ENCODE peak calls at places on chromosomes 5 and 9, in nine cellular contexts. L, J, U, W, P, G, N, T and Y are unnamed samples.

GRCh38 chr9:105887679-105888078 is 193.3 kb downstream of the TMEM38B start:
- DNase-seq in W (no peak), T (no peak), N (no peak), G (no peak), J (no peak), U (no peak), L (no peak), P (no peak), Y (no peak)

GRCh38 chr9:121698627-121699270 is 47.3 kb downstream of the DAB2IP start:
- DNase-seq in J (no peak), G (no peak), P (no peak), W (no peak), U (no peak), N (no peak), L (no peak), T (no peak), Y (no peak)

GRCh38 chr9:81035171-81035570 is 654.2 kb downstream of the TLE1 start:
- DNase-seq in L (no peak), P (no peak), W (no peak), J (no peak), U (no peak), T (no peak), N (no peak), G (no peak), Y (no peak)

GRCh38 chr5:16673241-16673998 is 56.6 kb upstream of the RETREG1 start:
- DNase-seq in U (peak), G (no peak), W (no peak), N (no peak), J (no peak), P (peak), L (peak), T (peak), Y (no peak)

GRCh38 chr5:144467795-144468194 is 297.1 kb downstream of the KCTD16 start:
- DNase-seq in L (no peak), G (no peak), P (no peak), U (no peak), N (no peak), J (no peak), W (peak), T (no peak), Y (peak)

GRCh38 chr5:1312993-1313833 is 18.3 kb upstream of the TERT start:
- DNase-seq in N (no peak), L (no peak), T (peak), J (peak), U (no peak), W (no peak), P (no peak), G (no peak), Y (no peak)

GRCh38 chr5:173612948-173613347 is 3.5 kb downstream of the BOD1 start:
- DNase-seq in P (no peak), T (no peak), N (no peak), U (no peak), W (no peak), G (no peak), J (no peak), L (no peak), Y (no peak)

GRCh38 chr5:135392256-135392655 is 6.8 kb downstream of the MACROH2A1 start:
- DNase-seq in J (no peak), N (no peak), P (no peak), U (no peak), G (no peak), W (no peak), L (no peak), T (no peak), Y (no peak)

GRCh38 chr9:117927354-117927753 is 223.2 kb downstream of the TLR4 start:
- DNase-seq in N (no peak), T (no peak), P (no peak), L (no peak), G (no peak), J (no peak), U (no peak), W (no peak), Y (no peak)

GRCh38 chr9:93255994-93256877 is 72.3 kb downstream of the WNK2 start:
- DNase-seq in J (no peak), L (no peak), W (no peak), P (peak), T (peak), N (no peak), G (no peak), U (no peak), Y (no peak)

GRCh38 chr5:35938518-35939227 is at the start of gene CAPSL:
- DNase-seq in N (no peak), W (no peak), T (no peak), U (peak), L (no peak), J (no peak), P (no peak), G (no peak), Y (peak)

GRCh38 chr5:179054036-179054785 is 6.0 kb upstream of the ZNF354C start:
- DNase-seq in U (no peak), P (no peak), G (no peak), L (no peak), T (no peak), W (no peak), N (no peak), J (no peak), Y (no peak)

GRCh38 chr9:116484483-116484776 is 202.7 kb upstream of the TRIM32 start:
- DNase-seq in T (no peak), G (no peak), N (no peak), W (no peak), J (no peak), L (no peak), U (no peak), P (no peak), Y (no peak)

GRCh38 chr5:31809037-31809910 is 170.3 kb downstream of the PDZD2 start:
- DNase-seq in T (no peak), N (peak), U (peak), J (no peak), P (peak), G (peak), L (no peak), W (peak), Y (peak)

GRCh38 chr5:3351581-3352442 is 243.8 kb upstream of the IRX1 start:
- DNase-seq in P (no peak), L (no peak), U (no peak), G (no peak), T (no peak), N (no peak), J (no peak), W (no peak), Y (no peak)

GRCh38 chr9:80873861-80874260 is 815.5 kb downstream of the TLE1 start:
- DNase-seq in W (no peak), T (no peak), G (no peak), N (no peak), P (no peak), L (no peak), U (no peak), J (no peak), Y (no peak)

GRCh38 chr5:172389578-172390112 is 64.7 kb downstream of the SH3PXD2B start:
- DNase-seq in T (no peak), W (peak), J (no peak), G (no peak), L (no peak), P (no peak), U (no peak), N (no peak), Y (no peak)

GRCh38 chr9:81563739-81564138 is 125.6 kb downstream of the TLE1 start:
- DNase-seq in T (no peak), L (no peak), J (no peak), W (no peak), P (no peak), G (no peak), U (no peak), N (no peak), Y (no peak)

GRCh38 chr9:132639322-132639721 is 30.5 kb downstream of the DDX31 start:
- DNase-seq in T (no peak), N (peak), G (no peak), J (no peak), P (peak), W (no peak), U (peak), L (no peak), Y (no peak)

GRCh38 chr9:79134654-79135053 is 437.1 kb upstream of the TLE4 start:
- DNase-seq in J (no peak), N (no peak), U (no peak), L (no peak), W (no peak), T (no peak), G (no peak), P (no peak), Y (no peak)

GRCh38 chr5:33240552-33240951 is 200.2 kb upstream of the TARS1 start:
- DNase-seq in U (no peak), G (no peak), L (no peak), W (no peak), J (no peak), N (no peak), T (no peak), P (no peak), Y (no peak)

GRCh38 chr9:70427161-70427945 is 12.9 kb upstream of the KLF9 start:
- DNase-seq in L (no peak), W (no peak), J (no peak), U (no peak), N (no peak), G (no peak), T (no peak), P (no peak), Y (no peak)

GRCh38 chr5:125883223-125883622 is 540.0 kb upstream of the GRAMD2B start:
- DNase-seq in U (no peak), J (no peak), G (no peak), W (no peak), N (no peak), L (no peak), T (no peak), P (no peak), Y (no peak)

GRCh38 chr5:67361932-67362729 is 165.5 kb upstream of the CD180 start:
- DNase-seq in J (no peak), N (no peak), P (no peak), T (no peak), U (no peak), L (no peak), G (no peak), W (no peak), Y (no peak)

GRCh38 chr9:107175039-107175438 is 108.0 kb upstream of the RAD23B start:
- DNase-seq in G (no peak), P (no peak), T (no peak), U (no peak), L (no peak), W (no peak), N (no peak), J (no peak), Y (no peak)

GRCh38 chr5:107855171-107855570 is 184.4 kb upstream of the EFNA5 start:
- DNase-seq in J (no peak), L (no peak), P (no peak), U (no peak), W (no peak), T (no peak), N (no peak), G (no peak), Y (no peak)

GRCh38 chr9:3386753-3387152 is 139.0 kb downstream of the RFX3 start:
- DNase-seq in J (no peak), U (no peak), T (no peak), P (no peak), L (no peak), N (no peak), W (no peak), G (no peak), Y (no peak)

GRCh38 chr5:137696481-137696880 is 39.4 kb downstream of the KLHL3 start:
- DNase-seq in T (peak), W (no peak), L (peak), N (no peak), G (no peak), P (no peak), J (no peak), U (no peak), Y (no peak)

GRCh38 chr9:20207161-20207560 is 415.1 kb downstream of the MLLT3 start:
- DNase-seq in N (no peak), L (no peak), U (no peak), P (no peak), J (no peak), W (no peak), G (no peak), T (no peak), Y (no peak)

GRCh38 chr9:17423681-17424011 is 155.2 kb upstream of the SH3GL2 start:
- DNase-seq in N (no peak), L (no peak), W (no peak), G (no peak), U (no peak), J (no peak), P (no peak), T (no peak), Y (no peak)

GRCh38 chr9:130682490-130683121 is 11.0 kb upstream of the EXOSC2 start:
- DNase-seq in N (peak), W (peak), J (no peak), P (peak), G (peak), U (peak), T (peak), L (peak), Y (peak)

GRCh38 chr5:124997186-124997893 is 250.9 kb upstream of the ZNF608 start:
- DNase-seq in N (no peak), L (no peak), W (no peak), U (no peak), P (no peak), J (no peak), T (no peak), G (no peak), Y (no peak)